ENCODE peak calls at places on chromosome 15, in ten cellular contexts. N, P, F, W, G, Q, V, C, I and B are unnamed samples.

GRCh38 chr15:80487884-80488283 is 83.7 kb downstream of the ARNT2 start:
- DNase-seq in N (no peak), P (no peak), F (no peak), W (no peak), G (no peak), Q (no peak), V (no peak), C (no peak), I (no peak), B (no peak)

GRCh38 chr15:100635406-100636071 is 33.1 kb downstream of the ASB7 start:
- DNase-seq in N (no peak), P (no peak), F (no peak), W (no peak), G (no peak), Q (no peak), V (no peak), C (no peak), I (no peak), B (no peak)

GRCh38 chr15:35496585-35496984 is 49.4 kb downstream of the DPH6 start:
- DNase-seq in N (no peak), P (no peak), F (no peak), W (peak), G (no peak), Q (no peak), V (no peak), C (no peak), I (no peak), B (no peak)

GRCh38 chr15:31483053-31483923 is 156.7 kb downstream of the KLF13 start:
- DNase-seq in N (no peak), P (no peak), F (no peak), W (no peak), G (no peak), Q (no peak), V (peak), C (no peak), I (no peak), B (no peak)

GRCh38 chr15:77992356-77993222 is 84.9 kb downstream of the TBC1D2B start:
- DNase-seq in N (no peak), P (no peak), F (no peak), W (no peak), G (no peak), Q (no peak), V (no peak), C (no peak), I (no peak), B (no peak)

GRCh38 chr15:29622637-29623036 is 199.6 kb downstream of the TJP1 start:
- DNase-seq in N (no peak), P (no peak), F (no peak), W (no peak), G (no peak), Q (no peak), V (no peak), C (no peak), I (no peak), B (no peak)

GRCh38 chr15:39666671-39667070 is 85.8 kb downstream of the THBS1 start:
- DNase-seq in N (no peak), P (no peak), F (peak), W (no peak), G (no peak), Q (peak), V (no peak), C (no peak), I (no peak), B (peak)

GRCh38 chr15:32694222-32694983 is 23.4 kb upstream of the GREM1 start:
- DNase-seq in N (no peak), P (no peak), F (no peak), W (no peak), G (no peak), Q (no peak), V (no peak), C (no peak), I (no peak), B (no peak)

GRCh38 chr15:33915571-33916407 is 52.5 kb upstream of the CHRM5 start:
- DNase-seq in N (no peak), P (no peak), F (no peak), W (no peak), G (no peak), Q (no peak), V (no peak), C (no peak), I (no peak), B (no peak)

GRCh38 chr15:34085746-34086145 is 15.9 kb downstream of the EMC7 start:
- DNase-seq in N (no peak), P (no peak), F (no peak), W (no peak), G (no peak), Q (no peak), V (no peak), C (no peak), I (no peak), B (no peak)

GRCh38 chr15:39770748-39771689 is 11.6 kb downstream of the FSIP1 start:
- DNase-seq in N (no peak), P (no peak), F (peak), W (no peak), G (no peak), Q (peak), V (no peak), C (no peak), I (no peak), B (peak)

GRCh38 chr15:74889390-74889881 is 406 bp upstream of the MPI start:
- DNase-seq in N (no peak), P (peak), F (peak), W (no peak), G (peak), Q (peak), V (peak), C (no peak), I (peak), B (no peak)

GRCh38 chr15:100569406-100569805 is 32.6 kb downstream of the LINS1 start:
- DNase-seq in N (no peak), P (no peak), F (no peak), W (no peak), G (no peak), Q (no peak), V (no peak), C (no peak), I (no peak), B (no peak)

GRCh38 chr15:75063338-75063737 is 39.9 kb downstream of the PPCDC start:
- DNase-seq in N (no peak), P (no peak), F (peak), W (no peak), G (no peak), Q (peak), V (peak), C (no peak), I (no peak), B (no peak)

GRCh38 chr15:68614621-68615035 is 35.8 kb downstream of the CORO2B start:
- DNase-seq in N (no peak), P (no peak), F (no peak), W (no peak), G (peak), Q (peak), V (peak), C (no peak), I (peak), B (no peak)

GRCh38 chr15:48681274-48681840 is 35.8 kb upstream of the FBN1 start:
- DNase-seq in N (no peak), P (no peak), F (peak), W (no peak), G (no peak), Q (peak), V (no peak), C (peak), I (no peak), B (no peak)

GRCh38 chr15:50415752-50416404 is 8.3 kb upstream of the USP8 start:
- DNase-seq in N (no peak), P (no peak), F (peak), W (no peak), G (no peak), Q (peak), V (no peak), C (no peak), I (no peak), B (no peak)

GRCh38 chr15:81312790-81313543 is 11.0 kb downstream of the STARD5 start:
- DNase-seq in N (peak), P (peak), F (peak), W (no peak), G (peak), Q (peak), V (peak), C (no peak), I (peak), B (peak)

GRCh38 chr15:40982855-40983254 is 29.6 kb downstream of the CHAC1 start:
- DNase-seq in N (no peak), P (no peak), F (peak), W (no peak), G (peak), Q (peak), V (no peak), C (no peak), I (no peak), B (peak)

GRCh38 chr15:56989411-56989924 is 71.0 kb downstream of the TCF12 start:
- DNase-seq in N (no peak), P (no peak), F (no peak), W (no peak), G (no peak), Q (no peak), V (no peak), C (peak), I (no peak), B (no peak)

GRCh38 chr15:95843241-95843851 is 487.2 kb upstream of the NR2F2 start:
- DNase-seq in N (no peak), P (no peak), F (peak), W (no peak), G (peak), Q (peak), V (peak), C (no peak), I (no peak), B (peak)

GRCh38 chr15:93065641-93066045 is 23.4 kb downstream of the RGMA start:
- DNase-seq in N (no peak), P (no peak), F (no peak), W (no peak), G (no peak), Q (no peak), V (no peak), C (no peak), I (peak), B (no peak)
- H3K4me3 ChIP-seq in N (peak), P (no peak), F (no peak), W (no peak), G (no peak), Q (no peak), V (no peak), C (no peak), I (peak), B (no peak)

DNA sequence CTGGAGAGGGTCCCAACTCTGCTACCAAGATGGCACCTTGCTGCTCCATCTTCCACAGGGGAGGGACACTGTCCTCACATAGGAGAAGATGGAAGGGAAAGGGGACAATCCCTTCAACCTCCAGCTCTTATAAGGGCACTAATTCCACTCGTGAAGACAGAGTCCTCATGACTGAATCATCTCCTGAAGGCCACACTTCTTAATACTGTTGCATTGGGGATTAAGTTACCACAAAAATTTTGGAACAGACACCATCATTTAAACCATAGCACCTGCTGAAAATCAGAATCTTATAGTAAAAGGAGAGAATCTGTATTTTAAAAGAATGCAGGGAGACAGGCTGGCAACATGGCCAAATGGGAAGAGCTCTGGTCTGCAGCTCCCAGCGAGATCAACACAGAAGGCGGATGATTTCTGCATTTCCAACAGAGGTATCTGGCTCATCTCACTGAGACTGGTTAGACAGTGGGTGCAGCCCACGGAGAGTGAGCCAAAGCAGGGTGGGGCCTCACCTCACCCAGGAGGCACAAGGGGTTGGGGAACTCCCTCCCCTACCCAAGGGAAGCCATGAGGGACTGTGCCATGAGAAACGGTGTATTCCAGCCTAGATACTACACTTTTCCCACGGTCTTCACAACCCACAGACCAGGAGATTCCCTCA is 69.4 kb upstream of the LIPC start:
- DNase-seq in N (no peak), P (no peak), F (no peak), W (no peak), G (no peak), Q (no peak), V (no peak), C (no peak), I (no peak), B (no peak)
- TF ChIP-seq CTCF in N (no peak), P (no peak), F (no peak), W (no peak), G (no peak), Q (no peak), V (no peak), C (no peak), I (no peak), B (no peak)

GRCh38 chr15:70100495-70101331 is 3.0 kb upstream of the TLE3 start:
- DNase-seq in N (no peak), P (peak), F (no peak), W (no peak), G (peak), Q (peak), V (peak), C (no peak), I (peak), B (no peak)

GRCh38 chr15:70101459-70102113 is 3.9 kb upstream of the TLE3 start:
- DNase-seq in N (no peak), P (peak), F (peak), W (no peak), G (peak), Q (peak), V (peak), C (peak), I (peak), B (no peak)

GRCh38 chr15:70104227-70104626 is 6.5 kb upstream of the TLE3 start:
- DNase-seq in N (no peak), P (no peak), F (no peak), W (no peak), G (no peak), Q (no peak), V (no peak), C (no peak), I (no peak), B (no peak)

GRCh38 chr15:70099966-70100494 is 2.3 kb upstream of the TLE3 start:
- DNase-seq in N (no peak), P (peak), F (no peak), W (no peak), G (no peak), Q (peak), V (no peak), C (no peak), I (no peak), B (no peak)

DNA sequence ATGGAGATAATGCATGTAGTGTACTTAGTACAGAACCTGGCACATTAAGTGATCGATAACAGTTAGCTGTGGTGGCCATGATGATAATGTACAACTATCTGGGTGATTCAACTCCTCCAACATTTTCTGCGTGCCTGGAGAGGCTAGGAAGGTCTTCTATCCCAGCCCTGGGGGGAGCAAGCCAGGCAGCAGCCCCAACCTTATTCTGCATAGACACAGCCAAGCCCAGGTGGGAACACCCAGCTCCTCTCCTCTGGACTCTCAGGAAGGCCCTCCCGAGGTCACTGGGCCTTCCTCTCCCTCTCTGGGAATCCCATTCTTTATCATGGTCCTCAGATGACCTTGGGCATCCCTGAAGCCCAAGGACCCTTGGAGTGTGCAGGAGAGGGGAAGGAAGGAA is 5.1 kb upstream of the TLE3 start:
- DNase-seq in N (no peak), P (no peak), F (no peak), W (no peak), G (no peak), Q (no peak), V (no peak), C (no peak), I (no peak), B (no peak)
- H3K4me3 ChIP-seq in N (no peak), P (no peak), F (no peak), W (no peak), G (no peak), Q (no peak), V (no peak), C (no peak), I (no peak), B (no peak)

DNA sequence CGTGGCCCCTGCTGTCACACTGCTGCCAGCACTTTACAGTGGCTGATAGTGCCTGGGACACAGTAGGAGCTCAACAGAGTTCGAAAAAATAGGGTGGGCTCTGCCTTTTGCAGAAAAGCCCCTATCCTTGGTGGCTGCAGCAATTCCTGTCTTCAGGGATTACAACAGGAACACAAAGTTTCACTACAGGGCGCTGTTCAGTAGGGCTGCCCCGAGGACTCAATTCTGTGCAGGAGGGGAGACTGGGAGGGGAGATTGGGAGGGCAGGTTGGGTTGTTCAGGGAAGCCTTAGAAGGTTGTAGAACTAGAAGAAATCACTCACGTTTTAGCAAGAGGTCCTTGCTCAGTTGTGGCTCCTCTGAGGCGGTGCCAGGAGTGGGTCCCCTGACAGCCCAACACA is 138.0 kb upstream of the TPM1 start:
- DNase-seq in N (no peak), P (no peak), F (peak), W (no peak), G (no peak), Q (no peak), V (no peak), C (no peak), I (no peak), B (no peak)
- TF ChIP-seq CTCF in N (no peak), P (no peak), F (peak), W (no peak), G (no peak), Q (no peak), V (no peak), C (peak), I (no peak), B (no peak)

GRCh38 chr15:98421419-98422085 is 226.8 kb upstream of the IGF1R start:
- DNase-seq in N (peak), P (peak), F (peak), W (no peak), G (peak), Q (peak), V (peak), C (no peak), I (peak), B (no peak)
- H3K4me3 ChIP-seq in N (peak), P (no peak), F (no peak), W (no peak), G (peak), Q (no peak), V (peak), C (peak), I (peak), B (peak)

DNA sequence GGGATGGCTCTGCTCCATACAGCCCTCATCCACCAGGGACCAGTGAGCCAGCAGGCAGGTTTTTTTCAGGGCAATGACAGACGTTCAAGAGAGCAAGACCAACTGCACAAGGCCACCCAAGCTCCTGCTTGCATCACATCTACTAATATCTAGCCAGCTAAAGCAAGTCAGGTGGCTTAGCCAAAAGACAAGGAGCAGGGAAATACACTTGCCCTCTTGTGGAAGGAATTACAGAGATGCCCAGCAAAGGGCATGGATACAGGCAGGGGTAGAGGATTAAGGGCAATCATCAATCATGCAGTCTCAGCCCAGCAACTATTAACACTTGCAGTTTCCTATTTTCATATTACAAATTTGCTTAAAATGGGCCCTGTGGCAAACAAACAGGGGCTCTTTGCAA is 81.5 kb upstream of the NTRK3 start:
- DNase-seq in N (no peak), P (no peak), F (peak), W (no peak), G (no peak), Q (no peak), V (no peak), C (no peak), I (no peak), B (no peak)
- TF ChIP-seq CTCF in N (no peak), P (no peak), F (peak), W (no peak), G (no peak), Q (no peak), V (no peak), C (no peak), I (no peak), B (peak)

GRCh38 chr15:86061581-86061980 is 18.1 kb upstream of the AGBL1 start:
- DNase-seq in N (no peak), P (peak), F (no peak), W (no peak), G (no peak), Q (no peak), V (no peak), C (no peak), I (peak), B (no peak)

GRCh38 chr15:86059851-86060250 is 19.8 kb upstream of the AGBL1 start:
- DNase-seq in N (no peak), P (no peak), F (no peak), W (no peak), G (no peak), Q (no peak), V (no peak), C (no peak), I (no peak), B (no peak)

GRCh38 chr15:86054338-86054737 is 25.3 kb upstream of the AGBL1 start:
- DNase-seq in N (no peak), P (no peak), F (no peak), W (no peak), G (no peak), Q (no peak), V (no peak), C (no peak), I (no peak), B (no peak)

GRCh38 chr15:86060614-86061125 is 19.0 kb upstream of the AGBL1 start:
- DNase-seq in N (no peak), P (no peak), F (no peak), W (no peak), G (no peak), Q (no peak), V (peak), C (no peak), I (no peak), B (no peak)

GRCh38 chr15:86055688-86056087 is 24.0 kb upstream of the AGBL1 start:
- DNase-seq in N (no peak), P (no peak), F (no peak), W (no peak), G (no peak), Q (no peak), V (no peak), C (no peak), I (no peak), B (no peak)
- H3K4me3 ChIP-seq in N (no peak), P (no peak), F (no peak), W (no peak), G (no peak), Q (no peak), V (no peak), C (no peak), I (no peak), B (no peak)